ENCODE peak calls at places on chromosomes 4 and X, in six cellular contexts. D is CD14-positive monocyte; S is central memory CD4-positive, alpha-beta T cell; T is AG04449; P is activated T-cell treated with anti-CD3 and anti-CD28 coated beads for 48 hours; Q is T-helper 2 cell. G is an unnamed sample.

GRCh38 chrX:46376246-46376885 is 168.9 kb downstream of the ZNF674 start:
- DNase-seq in D (no peak), S (peak; percentile 17), T (no peak), P (no peak), Q (peak; percentile 70), G (no peak)

GRCh38 chrX:129831486-129831885 is 12.2 kb downstream of the ZDHHC9 start:
- DNase-seq in D (no peak), S (no peak), T (no peak), P (no peak), Q (no peak), G (no peak)

GRCh38 chr4:95908806-95909205 is 68.9 kb downstream of the PDHA2 start:
- DNase-seq in D (no peak), S (no peak), T (no peak), P (no peak), Q (no peak), G (no peak)

GRCh38 chr4:39660045-39660444 is 21.4 kb upstream of the SMIM14 start:
- DNase-seq in D (no peak), S (no peak), T (no peak), P (no peak), Q (no peak), G (no peak)

GRCh38 chrX:71098951-71099506 is 3.4 kb downstream of the FOXO4 start:
- DNase-seq in D (no peak), S (no peak), T (no peak), P (no peak), Q (no peak), G (no peak)

GRCh38 chr4:74098628-74098995 is 383 bp downstream of the CXCL2 start:
- DNase-seq in D (no peak), S (no peak), T (no peak), P (no peak), Q (no peak), G (no peak)

GRCh38 chr4:146654976-146655761 is 16.5 kb downstream of the POU4F2 start:
- DNase-seq in D (no peak), S (no peak), T (no peak), P (no peak), Q (no peak), G (no peak)

GRCh38 chr4:103011378-103012025 is 8.0 kb downstream of the SLC9B1 start:
- DNase-seq in D (no peak), S (no peak), T (no peak), P (no peak), Q (no peak), G (no peak)

GRCh38 chr4:70613182-70613892 is 15.2 kb upstream of the ENAM start:
- DNase-seq in D (no peak), S (no peak), T (no peak), P (no peak), Q (no peak), G (no peak)

G was measured in immature natural killer cell.